ENCODE peak calls at places on chromosomes 11 and 22, in six cellular contexts. T is neuronal stem cell, J is IMR-90, E is mesendoderm, O is H9, H is mesenchymal stem cell. M is an unnamed sample.

GRCh38 chr11:95767498-95767897 is 22.1 kb downstream of the FAM76B start:
- DNase-seq in E (no peak), O (no peak), T (no peak), H (peak; percentile 72), J (peak; percentile 79), M (no peak)

GRCh38 chr11:129853508-129854228 is 38.0 kb downstream of the TMEM45B start:
- DNase-seq in H (peak; percentile 24), O (no peak), J (peak; percentile 49), T (no peak), E (no peak), M (no peak)

GRCh38 chr11:117094776-117095175 is 3.5 kb downstream of the SIK3 start:
- DNase-seq in H (peak; percentile 19), T (no peak), J (peak; percentile 56), O (no peak), E (peak; percentile 80), M (no peak)

GRCh38 chr11:20887137-20887536 is 217.8 kb downstream of the NELL1 start:
- DNase-seq in J (no peak), E (no peak), H (no peak), O (no peak), T (no peak), M (no peak)

GRCh38 chr22:30334601-30335000 is 7.9 kb upstream of the TBC1D10A start:
- DNase-seq in T (no peak), H (no peak), E (no peak), J (no peak), O (no peak), M (no peak)

GRCh38 chr11:41921991-41922390 is 462.5 kb upstream of the LRRC4C start:
- DNase-seq in T (peak; percentile 30), E (peak; percentile 70), O (peak; percentile 46), H (no peak), J (no peak), M (no peak)

GRCh38 chr22:50477923-50478322 is 3.1 kb upstream of the SBF1 start:
- DNase-seq in T (no peak), J (no peak), E (no peak), H (no peak), O (no peak), M (no peak)

GRCh38 chr11:128579790-128580504 is 7.4 kb downstream of the ETS1 start:
- DNase-seq in H (peak; percentile 89), T (no peak), O (no peak), J (peak; percentile 79), E (no peak), M (no peak)

GRCh38 chr11:37306563-37306962 is 708.5 kb upstream of the RAG2 start:
- DNase-seq in T (no peak), J (no peak), H (no peak), O (no peak), E (no peak), M (no peak)

GRCh38 chr11:113256431-113257227 is 57.8 kb upstream of the TTC12 start:
- DNase-seq in J (no peak), H (no peak), T (no peak), O (no peak), E (peak; percentile 14), M (no peak)

GRCh38 chr22:19011075-19011474 is 75.0 kb upstream of the PRODH start:
- DNase-seq in T (no peak), O (no peak), H (no peak), E (no peak), J (no peak), M (no peak)

GRCh38 chr11:104907521-104908185 is 9.4 kb upstream of the CASP12 start:
- DNase-seq in E (no peak), T (no peak), J (peak; percentile 94), O (no peak), H (no peak), M (no peak)

GRCh38 chr11:117633976-117634755 is 162.8 kb downstream of the DSCAML1 start:
- DNase-seq in O (no peak), T (no peak), J (no peak), H (no peak), E (no peak), M (no peak)

GRCh38 chr11:75432911-75433321 is at the start of gene KLHL35:
- DNase-seq in H (no peak), E (no peak), J (no peak), O (peak; percentile 53), T (no peak), M (no peak)

GRCh38 chr11:70470127-70470526 is 71.8 kb downstream of the CTTN start:
- DNase-seq in T (no peak), O (no peak), E (no peak), H (peak; percentile 65), J (peak; percentile 46), M (no peak)

GRCh38 chr11:70466596-70466995 is 68.3 kb downstream of the CTTN start:
- DNase-seq in J (no peak), O (no peak), E (no peak), T (no peak), H (no peak), M (no peak)

GRCh38 chr11:70466154-70466553 is 67.8 kb downstream of the CTTN start:
- DNase-seq in T (no peak), E (peak; percentile 52), O (no peak), H (peak; percentile 28), J (peak; percentile 15), M (no peak)

GRCh38 chr11:70467196-70468085 is 69.1 kb downstream of the CTTN start:
- DNase-seq in T (peak; percentile 56), H (peak; percentile 49), J (peak; percentile 39), E (peak; percentile 47), O (no peak), M (peak; percentile 91)

DNA sequence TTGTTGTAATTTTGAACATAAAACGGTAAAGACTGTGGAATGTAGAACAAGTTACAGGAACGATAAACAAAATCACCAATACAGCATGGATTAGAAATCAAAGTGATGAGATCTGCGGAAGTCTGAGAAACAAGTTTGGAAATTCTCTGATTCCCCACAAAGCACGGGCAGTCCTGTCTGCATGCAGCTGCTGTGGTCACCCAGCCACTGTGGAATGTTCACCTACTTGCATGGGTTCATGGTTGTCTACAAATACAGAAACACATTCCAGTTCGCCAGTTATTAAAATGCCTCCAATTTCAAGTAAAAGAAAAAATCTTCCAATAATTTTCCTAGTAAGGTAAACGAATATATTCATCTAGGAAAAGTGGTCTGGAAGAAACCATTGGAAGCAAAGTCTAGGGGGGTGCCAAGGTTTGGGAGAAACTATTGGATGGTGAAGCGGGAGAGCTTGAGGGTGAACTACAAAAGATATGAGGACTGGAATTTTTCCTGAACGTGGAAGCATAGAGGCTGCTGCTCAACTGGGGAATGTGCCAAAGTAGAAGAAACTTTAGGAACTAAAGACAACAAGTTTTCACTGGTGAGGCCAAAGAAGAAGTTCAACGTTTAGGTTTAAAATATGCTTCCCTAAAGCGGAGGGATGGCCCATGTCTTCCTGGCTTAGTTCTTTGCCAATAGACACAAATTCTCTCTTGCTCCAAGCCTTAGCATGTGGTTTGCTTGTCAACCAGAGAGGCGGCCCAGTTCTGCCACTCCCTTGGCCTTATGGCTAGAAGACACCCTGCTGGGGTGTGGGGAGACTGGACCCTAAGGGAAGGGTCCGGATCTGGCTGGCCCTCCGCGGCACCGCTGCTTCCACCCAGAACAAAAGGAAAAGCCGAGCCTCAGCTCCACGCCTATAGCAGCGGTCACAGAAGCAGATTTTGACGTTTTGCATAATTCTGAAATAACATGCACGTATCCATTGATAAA is 70.2 kb downstream of the CTTN start:
- DNase-seq in H (no peak), T (no peak), J (no peak), O (no peak), E (peak; percentile 41), M (no peak)
- H3K23ac ChIP-seq in H (no peak overlapping the region), T (no peak overlapping the region), J (no peak overlapping the region), O (no peak overlapping the region), E (no peak overlapping the region), M (no peak overlapping the region)

DNA sequence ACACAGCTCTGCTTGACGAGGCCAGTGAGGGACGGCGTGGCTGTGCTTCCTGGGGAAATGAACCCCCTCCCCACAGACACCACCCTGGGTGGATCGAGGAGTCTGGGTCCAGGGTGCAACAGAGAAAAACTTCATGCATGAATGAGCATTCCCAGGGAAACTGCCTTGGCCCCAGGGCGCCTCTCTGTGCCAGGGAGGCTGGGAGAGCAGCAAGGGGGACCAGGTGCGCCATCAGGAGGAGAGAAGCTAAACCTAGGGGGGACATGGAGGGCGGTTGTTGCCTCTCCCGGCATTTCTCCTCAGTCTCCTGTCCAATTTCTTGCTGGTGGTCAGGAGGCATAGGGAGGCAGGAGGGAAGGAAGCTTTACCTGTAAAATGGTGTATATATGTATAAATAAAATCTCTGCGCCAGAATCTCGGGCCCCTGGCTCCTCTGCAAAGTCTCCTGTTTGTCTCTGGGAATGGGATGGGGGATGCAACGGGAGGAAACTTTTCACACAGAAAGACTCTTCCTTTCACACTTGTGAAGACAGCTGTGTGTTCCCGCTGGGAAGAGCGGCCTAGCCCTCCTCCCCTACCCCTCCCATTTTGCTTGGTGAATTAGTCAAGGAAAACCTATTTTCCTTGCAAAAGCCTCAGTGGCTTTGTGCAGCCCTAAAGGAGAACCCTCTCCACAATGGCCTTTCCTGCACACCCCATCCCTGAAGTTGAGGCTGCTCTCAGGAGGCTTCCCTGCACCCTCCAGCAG is 9.2 kb upstream of the IGF2 start:
- DNase-seq in H (no peak), J (no peak), T (no peak), O (no peak), E (no peak), M (no peak)
- H3K27me3 ChIP-seq in H (peaks cover 92% of the 10 kb centered on the region), J (peaks cover 73% of the 10 kb centered on the region), T (peaks cover 83% of the 10 kb centered on the region), O (peaks cover 49% of the 10 kb centered on the region), E (peaks cover 54% of the 10 kb centered on the region), M (peaks cover 63% of the 10 kb centered on the region)

DNA sequence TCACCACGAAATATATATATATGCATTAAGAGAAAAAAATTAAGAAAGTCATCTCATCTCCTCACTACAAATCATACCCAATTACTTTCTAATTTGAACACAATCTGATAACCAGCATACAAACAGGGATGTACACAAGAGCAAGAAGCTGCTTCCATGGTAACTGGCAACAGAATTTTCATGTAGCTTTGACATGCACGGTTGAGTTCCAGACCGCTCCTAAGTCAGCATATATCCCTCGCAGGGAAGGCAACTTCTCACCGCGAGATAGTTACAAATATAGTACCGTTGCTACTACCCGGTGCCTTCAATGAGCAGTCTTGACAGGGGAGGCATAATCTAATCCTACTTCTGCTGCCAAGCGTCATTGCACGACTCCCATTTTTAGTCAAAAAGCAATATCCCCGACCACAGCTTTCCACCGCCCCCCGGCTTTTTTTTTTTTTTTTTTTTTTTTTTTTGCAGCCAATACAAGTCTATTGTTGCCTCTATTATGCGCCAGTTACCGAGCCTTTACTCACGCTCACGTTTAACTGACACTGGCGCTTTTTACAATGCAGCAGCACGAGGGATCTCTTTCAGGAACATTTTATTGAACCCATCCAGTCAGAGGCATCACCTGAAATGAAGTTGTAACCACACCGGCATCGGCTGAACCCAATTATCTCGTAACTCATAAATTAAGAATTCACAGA is 2.2 kb downstream of the CADM1 start:
- DNase-seq in E (peak; percentile 38), O (no peak), H (peak; percentile 49), T (peak; percentile 23), J (peak; percentile 21), M (no peak)
- H3K23ac ChIP-seq in E (no peak overlapping the region), O (no peak overlapping the region), H (no peak overlapping the region), T (no peak overlapping the region), J (peak overlapping the region; percentile 77), M (no peak overlapping the region)

GRCh38 chr22:45895436-45896152 is 81.4 kb downstream of the WNT7B start:
- DNase-seq in T (no peak), O (no peak), H (no peak), J (no peak), E (no peak), M (no peak)

GRCh38 chr22:45892681-45893461 is 84.1 kb downstream of the WNT7B start:
- DNase-seq in J (no peak), H (no peak), T (no peak), E (no peak), O (no peak), M (no peak)

GRCh38 chr22:45891471-45891995 is 85.4 kb downstream of the WNT7B start:
- DNase-seq in T (no peak), O (no peak), J (no peak), E (no peak), H (no peak), M (no peak)

GRCh38 chr22:45891996-45892621 is 84.9 kb downstream of the WNT7B start:
- DNase-seq in J (no peak), E (no peak), O (no peak), H (no peak), T (no peak), M (no peak)

GRCh38 chr22:45893516-45893915 is 83.4 kb downstream of the WNT7B start:
- DNase-seq in H (no peak), E (no peak), O (no peak), T (no peak), J (peak; percentile 72), M (no peak)
- H3K27me3 ChIP-seq in H (peaks cover 79% of the 10 kb centered on the region), E (no peaks in the 10 kb centered on the region), O (no peaks in the 10 kb centered on the region), T (peaks cover 3% of the 10 kb centered on the region), J (peaks cover 32% of the 10 kb centered on the region), M (no peaks in the 10 kb centered on the region)